ENCODE peak calls at places on chromosome 9, in eight cellular contexts. Q, G, L, S, V, Z, E and C are unnamed samples. For H3K27me3, the result is how much of the 10 kb centered on the place peaks cover.

GRCh38 chr9:134466869-134467616 is 140.8 kb downstream of the RXRA start:
- DNase-seq in Q (no peak), G (no peak), L (no peak), S (no peak), V (no peak), Z (peak), E (no peak), C (no peak)

GRCh38 chr9:29625292-29625731 is 2052.0 kb upstream of the C9orf72 start:
- DNase-seq in Q (no peak), G (no peak), L (no peak), S (no peak), V (no peak), Z (no peak), E (no peak), C (no peak)

GRCh38 chr9:76926324-76926731 is 20.4 kb upstream of the PRUNE2 start:
- DNase-seq in Q (no peak), G (peak), L (peak), S (no peak), V (peak), Z (no peak), E (no peak), C (no peak)

GRCh38 chr9:15370496-15371464 is 51.9 kb upstream of the SNAPC3 start:
- DNase-seq in Q (no peak), G (no peak), L (no peak), S (peak), V (peak), Z (no peak), E (no peak), C (no peak)

GRCh38 chr9:75775173-75775572 is 115.3 kb upstream of the PCSK5 start:
- DNase-seq in Q (no peak), G (no peak), L (no peak), S (no peak), V (no peak), Z (no peak), E (no peak), C (no peak)

GRCh38 chr9:88766778-88767503 is 224.3 kb upstream of the S1PR3 start:
- DNase-seq in Q (no peak), G (no peak), L (no peak), S (no peak), V (peak), Z (no peak), E (no peak), C (no peak)

GRCh38 chr9:127525426-127526188 is 74.3 kb downstream of the LRSAM1 start:
- DNase-seq in Q (no peak), G (no peak), L (no peak), S (peak), V (peak), Z (no peak), E (no peak), C (no peak)

GRCh38 chr9:127557466-127557869 is 54.6 kb upstream of the STXBP1 start:
- DNase-seq in Q (no peak), G (no peak), L (no peak), S (no peak), V (peak), Z (no peak), E (no peak), C (no peak)

GRCh38 chr9:28841795-28842194 is 1268.5 kb upstream of the C9orf72 start:
- DNase-seq in Q (no peak), G (no peak), L (no peak), S (no peak), V (no peak), Z (no peak), E (no peak), C (no peak)

GRCh38 chr9:14358523-14358922 is 44.6 kb upstream of the NFIB start:
- DNase-seq in Q (no peak), G (no peak), L (no peak), S (no peak), V (no peak), Z (no peak), E (no peak), C (no peak)

GRCh38 chr9:118017607-118018122 is 313.5 kb downstream of the TLR4 start:
- DNase-seq in Q (no peak), G (no peak), L (no peak), S (no peak), V (no peak), Z (peak), E (no peak), C (no peak)

GRCh38 chr9:78769684-78770083 is 472.8 kb downstream of the PSAT1 start:
- DNase-seq in Q (no peak), G (no peak), L (no peak), S (no peak), V (no peak), Z (no peak), E (no peak), C (no peak)

GRCh38 chr9:88538311-88539085 is 3.5 kb downstream of the NXNL2 start:
- DNase-seq in Q (no peak), G (no peak), L (no peak), S (no peak), V (no peak), Z (no peak), E (no peak), C (no peak)

GRCh38 chr9:32589083-32589713 is 16.2 kb upstream of the NDUFB6 start:
- DNase-seq in Q (no peak), G (peak), L (no peak), S (peak), V (peak), Z (no peak), E (no peak), C (no peak)

GRCh38 chr9:129175825-129176633 is 2.0 kb downstream of the IER5L start:
- DNase-seq in Q (peak), G (peak), L (no peak), S (peak), V (peak), Z (peak), E (peak), C (peak)

GRCh38 chr9:81411961-81412360 is 277.4 kb downstream of the TLE1 start:
- DNase-seq in Q (no peak), G (no peak), L (no peak), S (no peak), V (no peak), Z (no peak), E (no peak), C (no peak)

GRCh38 chr9:127311239-127311741 is 46.7 kb downstream of the GARNL3 start:
- DNase-seq in Q (no peak), G (no peak), L (peak), S (peak), V (peak), Z (no peak), E (no peak), C (no peak)

GRCh38 chr9:4689687-4690104 is 10.3 kb downstream of the CDC37L1 start:
- DNase-seq in Q (no peak), G (no peak), L (no peak), S (no peak), V (no peak), Z (no peak), E (no peak), C (no peak)

GRCh38 chr9:123562844-123563346 is 206.9 kb downstream of the CRB2 start:
- DNase-seq in Q (no peak), G (peak), L (no peak), S (no peak), V (peak), Z (no peak), E (peak), C (no peak)

GRCh38 chr9:136404801-136405136 is 4.8 kb upstream of the SNAPC4 start:
- DNase-seq in Q (no peak), G (no peak), L (no peak), S (no peak), V (no peak), Z (no peak), E (no peak), C (no peak)

GRCh38 chr9:69151506-69151905 is 22.6 kb upstream of the TJP2 start:
- DNase-seq in Q (no peak), G (no peak), L (no peak), S (no peak), V (no peak), Z (no peak), E (no peak), C (no peak)

GRCh38 chr9:6450641-6451375 is 37.8 kb downstream of the UHRF2 start:
- DNase-seq in Q (no peak), G (no peak), L (no peak), S (no peak), V (no peak), Z (no peak), E (no peak), C (no peak)

GRCh38 chr9:72537011-72537545 is 15.7 kb downstream of the TMC1 start:
- DNase-seq in Q (no peak), G (no peak), L (no peak), S (no peak), V (no peak), Z (no peak), E (no peak), C (no peak)

GRCh38 chr9:16121593-16121992 is 568.8 kb downstream of the CCDC171 start:
- DNase-seq in Q (no peak), G (no peak), L (no peak), S (no peak), V (peak), Z (no peak), E (no peak), C (no peak)

GRCh38 chr9:20623021-20623747 is 885 bp upstream of the MLLT3 start:
- DNase-seq in Q (no peak), G (no peak), L (no peak), S (peak), V (no peak), Z (peak), E (peak), C (no peak)

GRCh38 chr9:129567842-129568559 is 52.9 kb downstream of the C9orf50 start:
- DNase-seq in Q (peak), G (no peak), L (no peak), S (no peak), V (peak), Z (no peak), E (no peak), C (no peak)

GRCh38 chr9:89426389-89426961 is 71.4 kb downstream of the SEMA4D start:
- DNase-seq in Q (no peak), G (no peak), L (no peak), S (peak), V (no peak), Z (no peak), E (peak), C (no peak)

GRCh38 chr9:111937781-111938426 is 41.3 kb downstream of the UGCG start:
- DNase-seq in Q (peak), G (no peak), L (no peak), S (no peak), V (peak), Z (no peak), E (peak), C (no peak)
- H3K27ac ChIP-seq in Q (no peak), G (peak), L (peak), S (peak), V (no peak), Z (peak), E (no peak), C (peak)

DNA sequence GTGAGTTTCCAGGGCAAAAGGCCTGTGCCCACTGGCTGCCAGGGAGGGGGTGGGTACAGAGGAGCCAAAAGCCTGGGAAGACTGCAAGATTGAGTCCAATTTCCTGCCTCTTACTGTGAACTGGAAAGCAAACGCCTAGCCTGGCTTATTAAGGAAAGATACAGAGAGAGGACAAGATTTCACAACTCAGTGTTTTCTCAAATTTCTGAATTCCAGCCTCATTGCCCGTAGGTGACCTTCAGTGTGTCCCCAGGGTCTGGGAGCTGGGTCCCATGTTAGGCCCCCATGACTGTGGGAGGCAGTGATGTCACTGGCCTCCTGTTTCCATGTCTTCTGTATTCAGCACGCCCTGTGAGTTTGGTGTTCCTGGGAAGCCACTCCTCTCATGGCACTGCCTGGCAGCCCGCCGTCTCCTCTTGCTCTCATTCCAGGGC is 60.6 kb upstream of the PTPN3 start:
- DNase-seq in Q (peak), G (no peak), L (no peak), S (no peak), V (no peak), Z (no peak), E (no peak), C (no peak)
- H3K27me3 ChIP-seq in Q (under half), G (under half), L (under half), S (under half), V (under half), Z (under half), E (under half), C (under half)

GRCh38 chr9:101536351-101536750 is 2.7 kb downstream of the RNF20 start:
- DNase-seq in Q (no peak), G (no peak), L (no peak), S (no peak), V (peak), Z (no peak), E (no peak), C (no peak)

GRCh38 chr9:101540069-101540468 is 6.4 kb downstream of the RNF20 start:
- DNase-seq in Q (no peak), G (no peak), L (no peak), S (no peak), V (no peak), Z (no peak), E (no peak), C (no peak)

GRCh38 chr9:101533334-101534187 is at the start of gene RNF20:
- DNase-seq in Q (peak), G (peak), L (peak), S (peak), V (peak), Z (peak), E (peak), C (peak)

GRCh38 chr9:101536938-101537337 is 3.3 kb downstream of the RNF20 start:
- DNase-seq in Q (no peak), G (no peak), L (no peak), S (no peak), V (peak), Z (no peak), E (no peak), C (no peak)
- H3K27ac ChIP-seq in Q (no peak), G (no peak), L (no peak), S (no peak), V (no peak), Z (no peak), E (no peak), C (no peak)

GRCh38 chr9:13001989-13002580 is 227.3 kb downstream of the LURAP1L start:
- DNase-seq in Q (no peak), G (no peak), L (no peak), S (no peak), V (no peak), Z (no peak), E (no peak), C (no peak)
- H3K27me3 ChIP-seq in Q (under half), G (under half), L (under half), S (under half), V (under half), Z (under half), E (under half), C (under half)